ENCODE peak calls at places on chromosome 11, in eight cellular contexts. H is HFF-Myc, R is GM13976, O is psoas muscle, I is fibroblast of the aortic adventitia, Y is omental fat pad, W is cardiac muscle cell, U is H9. V is an unnamed sample.

GRCh38 chr11:71931245-71931602 is 2.4 kb downstream of the RNF121 start:
- DNase-seq in I (peak; percentile 58), U (no peak), W (no peak), Y (no peak), O (no peak), R (no peak), H (no peak), V (no peak)

GRCh38 chr11:40306938-40307548 is 1152.4 kb downstream of the LRRC4C start:
- DNase-seq in H (peak; percentile 42), I (peak; percentile 62), U (no peak), R (peak; percentile 38), W (peak; percentile 56), O (no peak), Y (no peak), V (peak; percentile 24)

GRCh38 chr11:132674161-132674560 is 858.1 kb downstream of the OPCML start:
- DNase-seq in R (no peak), H (no peak), O (no peak), U (no peak), W (no peak), Y (no peak), I (no peak), V (no peak)

GRCh38 chr11:92225563-92226308 is 1.1 kb downstream of the FAT3 start:
- DNase-seq in O (no peak), U (peak; percentile 64), R (peak; percentile 22), H (no peak), Y (no peak), W (peak; percentile 50), I (no peak), V (peak; percentile 68)

GRCh38 chr11:32905028-32905667 is 12.5 kb downstream of the QSER1 start:
- DNase-seq in I (peak; percentile 10), H (no peak), U (no peak), O (no peak), R (no peak), Y (no peak), W (no peak), V (no peak)

GRCh38 chr11:127670372-127670771 is 669.8 kb upstream of the KIRREL3 start:
- DNase-seq in R (no peak), O (no peak), U (no peak), H (no peak), I (no peak), W (no peak), Y (no peak), V (no peak)

GRCh38 chr11:65634440-65634839 is 3.5 kb upstream of the SIPA1 start:
- DNase-seq in R (no peak), I (no peak), O (no peak), W (no peak), H (no peak), U (no peak), Y (no peak), V (no peak)

GRCh38 chr11:22539851-22540376 is 85.7 kb downstream of the FANCF start:
- DNase-seq in Y (no peak), W (peak; percentile 20), O (no peak), H (peak; percentile 9), I (peak; percentile 17), U (no peak), R (no peak), V (no peak)

GRCh38 chr11:134634897-134635831 is 223.1 kb upstream of the B3GAT1 start:
- DNase-seq in O (no peak), U (no peak), Y (no peak), H (no peak), W (peak; percentile 41), I (no peak), R (no peak), V (no peak)

GRCh38 chr11:36453678-36454077 is 56.4 kb downstream of the TRAF6 start:
- DNase-seq in R (no peak), W (no peak), I (no peak), O (no peak), H (no peak), Y (no peak), U (no peak), V (no peak)

GRCh38 chr11:124759268-124760204 is 2.6 kb downstream of the ESAM start:
- DNase-seq in W (peak; percentile 22), I (no peak), H (no peak), Y (no peak), O (peak; percentile 52), R (peak; percentile 45), U (peak; percentile 49), V (no peak)

GRCh38 chr11:12838463-12839120 is 164.4 kb downstream of the TEAD1 start:
- DNase-seq in Y (no peak), O (no peak), R (no peak), W (no peak), I (peak; percentile 79), U (no peak), H (no peak), V (no peak)

GRCh38 chr11:12195773-12196172 is 85.4 kb downstream of the MICAL2 start:
- DNase-seq in U (no peak), I (no peak), H (no peak), Y (no peak), W (no peak), R (peak; percentile 61), O (no peak), V (no peak)

GRCh38 chr11:75639752-75640151 is 29.1 kb downstream of the MAP6 start:
- DNase-seq in U (no peak), O (peak; percentile 58), H (no peak), Y (no peak), I (peak; percentile 70), W (peak; percentile 78), R (no peak), V (peak; percentile 40)

GRCh38 chr11:133163463-133164419 is 368.6 kb downstream of the OPCML start:
- DNase-seq in H (no peak), U (peak; percentile 40), W (peak; percentile 71), I (peak; percentile 2), R (peak; percentile 64), Y (no peak), O (no peak), V (peak; percentile 21)

GRCh38 chr11:12290477-12290922 is 86.9 kb upstream of the PARVA start:
- DNase-seq in Y (no peak), U (no peak), O (no peak), W (no peak), R (peak; percentile 12), H (no peak), I (no peak), V (no peak)

GRCh38 chr11:46895821-46896220 is 22.5 kb downstream of the LRP4 start:
- DNase-seq in U (no peak), I (no peak), R (no peak), H (no peak), O (peak; percentile 66), Y (no peak), W (no peak), V (no peak)

GRCh38 chr11:86214710-86215109 is 29.8 kb upstream of the EED start:
- DNase-seq in O (no peak), R (peak; percentile 46), I (no peak), Y (no peak), H (no peak), W (no peak), U (no peak), V (no peak)

GRCh38 chr11:26331911-26332571 is at the start of gene ANO3:
- DNase-seq in U (peak; percentile 97), W (peak; percentile 98), R (peak; percentile 67), Y (no peak), H (peak; percentile 54), O (peak; percentile 44), I (peak; percentile 83), V (peak; percentile 95)

GRCh38 chr11:96180341-96180740 is 162.7 kb downstream of the MAML2 start:
- DNase-seq in U (peak; percentile 51), H (no peak), R (no peak), I (no peak), W (no peak), O (no peak), Y (no peak), V (no peak)

GRCh38 chr11:85627332-85627997 is at the start of gene DLG2:
- DNase-seq in W (peak; percentile 46), U (no peak), H (no peak), Y (no peak), I (peak; percentile 51), R (peak; percentile 6), O (no peak), V (peak; percentile 45)

GRCh38 chr11:107780775-107781174 is 68.9 kb upstream of the SLN start:
- DNase-seq in I (peak; percentile 14), H (no peak), O (no peak), R (no peak), U (no peak), W (no peak), Y (no peak), V (no peak)
- TF ChIP-seq CTCF in I (no peak), H (peak; percentile 3), O (peak; percentile 8), R (no peak), U (no peak), W (no peak), Y (no peak), V (no peak)

GRCh38 chr11:130623909-130624668 is 175.6 kb downstream of the ADAMTS15 start:
- DNase-seq in I (peak; percentile 40), R (no peak), O (no peak), Y (no peak), W (no peak), U (no peak), H (no peak), V (no peak)
- TF ChIP-seq CTCF in I (peak; percentile 8), R (no peak), O (no peak), Y (no peak), W (no peak), U (no peak), H (peak; percentile 2), V (no peak)

GRCh38 chr11:34105957-34106504 is 602 bp downstream of the NAT10 start:
- DNase-seq in R (no peak), I (peak; percentile 36), W (no peak), Y (no peak), U (no peak), H (no peak), O (no peak), V (no peak)

GRCh38 chr11:34104680-34105078 is 750 bp upstream of the NAT10 start:
- DNase-seq in R (no peak), O (no peak), H (no peak), W (no peak), U (no peak), Y (no peak), I (no peak), V (no peak)

DNA sequence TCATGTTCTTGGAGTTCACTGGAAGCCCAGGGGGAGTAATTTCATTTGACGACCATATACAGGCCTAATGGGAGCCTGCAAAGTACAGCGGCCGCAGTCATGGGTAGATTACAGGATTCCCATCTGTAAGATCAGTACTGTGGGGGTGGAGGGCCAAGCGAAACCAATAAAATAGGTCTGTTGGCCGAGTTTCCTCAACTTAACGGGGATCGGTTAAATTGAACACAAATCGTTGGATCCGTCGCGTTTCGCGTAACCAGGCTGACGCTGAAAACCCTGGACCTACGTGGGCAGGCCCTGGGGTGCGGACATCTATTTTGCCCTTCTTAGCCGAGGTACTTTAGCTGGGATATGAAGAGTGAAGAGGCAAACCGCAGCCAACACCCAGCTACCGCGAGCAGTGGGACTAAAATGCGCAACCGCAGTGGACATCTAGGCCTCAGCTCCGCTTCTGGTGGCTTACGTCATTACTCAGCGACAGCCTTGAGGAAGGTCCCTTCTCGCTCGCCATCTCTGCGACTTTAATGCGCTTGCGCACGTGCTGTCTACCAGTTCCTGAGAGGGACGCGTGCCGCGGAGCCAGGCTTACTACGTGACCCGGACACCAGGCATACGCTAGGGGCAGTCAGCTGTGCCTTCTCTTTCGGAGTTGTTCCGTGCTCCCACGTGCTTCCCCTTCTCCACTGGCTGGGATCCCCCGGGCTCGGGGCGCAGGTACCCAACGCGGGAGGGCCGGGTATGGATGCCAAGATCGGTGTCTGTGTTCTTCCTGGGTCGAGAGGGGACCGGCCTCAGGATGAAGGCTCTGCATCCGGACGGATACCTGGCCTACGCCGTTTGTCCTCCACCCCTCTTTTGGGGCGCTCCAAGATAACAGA is at the start of gene NAT10:
- DNase-seq in U (peak; percentile 97), W (peak; percentile 99), Y (peak; percentile 92), H (peak; percentile 99), I (peak; percentile 99), O (peak; percentile 97), R (peak; percentile 92), V (peak; percentile 96)
- TF ChIP-seq CTCF in U (peak; percentile 27), W (peak; percentile 16), Y (no peak), H (no peak), I (peak; percentile 9), O (peak; percentile 16), R (no peak), V (no peak)

GRCh38 chr11:126062679-126063509 is at the start of gene CDON:
- DNase-seq in R (peak; percentile 99), H (peak; percentile 78), Y (peak; percentile 80), I (peak; percentile 93), W (peak; percentile 97), U (peak; percentile 93), O (peak; percentile 93), V (peak; percentile 96)
- TF ChIP-seq CTCF in R (no peak), H (no peak), Y (no peak), I (no peak), W (no peak), U (no peak), O (no peak), V (no peak)